ENCODE peak calls at places on chromosomes 11 and 22, in four cellular contexts. N, B, Z and G are unnamed samples.

GRCh38 chr11:127862406-127862805 is 725.0 kb downstream of the ETS1 start:
- DNase-seq in N (no peak), B (no peak), Z (no peak), G (peak; percentile 45)

GRCh38 chr11:57474017-57474750 is 13.9 kb downstream of the RTN4RL2 start:
- DNase-seq in N (no peak), B (no peak), Z (no peak), G (no peak)

GRCh38 chr11:112248216-112248615 is 12.4 kb downstream of the PLET1 start:
- DNase-seq in N (no peak), B (no peak), Z (no peak), G (peak; percentile 62)

GRCh38 chr11:86360775-86361395 is 13.8 kb upstream of the CCDC81 start:
- DNase-seq in N (no peak), B (no peak), Z (no peak), G (peak; percentile 58)

GRCh38 chr11:118126082-118126838 is 26.4 kb downstream of the SCN4B start:
- DNase-seq in N (no peak), B (no peak), Z (no peak), G (peak; percentile 52)

GRCh38 chr22:17853066-17853465 is 78.8 kb upstream of the BID start:
- DNase-seq in N (peak; percentile 49), B (no peak), Z (no peak), G (no peak)

GRCh38 chr22:17143101-17143500 is 16.0 kb downstream of the HDHD5 start:
- DNase-seq in N (no peak), B (no peak), Z (no peak), G (no peak)

GRCh38 chr22:23179381-23180294 is 671 bp upstream of the BCR start:
- DNase-seq in N (no peak), B (no peak), Z (no peak), G (peak; percentile 39)

GRCh38 chr22:40345271-40345670 is 1.0 kb upstream of the ADSL start:
- DNase-seq in N (no peak), B (no peak), Z (no peak), G (peak; percentile 66)

GRCh38 chr22:25402501-25403283 is 161.8 kb upstream of the GRK3 start:
- DNase-seq in N (peak; percentile 73), B (no peak), Z (no peak), G (peak; percentile 51)

GRCh38 chr11:122197055-122197987 is 81.3 kb upstream of the BLID start:
- DNase-seq in N (peak; percentile 20), B (peak; percentile 96), Z (peak; percentile 57), G (peak; percentile 95)

GRCh38 chr11:14065153-14065552 is 102.6 kb downstream of the SPON1 start:
- DNase-seq in N (no peak), B (no peak), Z (no peak), G (no peak)

GRCh38 chr11:86491048-86491447 is 116.4 kb downstream of the CCDC81 start:
- DNase-seq in N (no peak), B (no peak), Z (no peak), G (no peak)

GRCh38 chr22:43226368-43226979 is 39.5 kb upstream of the TTLL12 start:
- DNase-seq in N (no peak), B (no peak), Z (no peak), G (no peak)

GRCh38 chr22:32106930-32107329 is 52.2 kb downstream of the C22orf42 start:
- DNase-seq in N (no peak), B (no peak), Z (no peak), G (peak; percentile 61)

GRCh38 chr11:55457641-55458040 is 89.9 kb downstream of the OR4A15 start:
- DNase-seq in N (no peak), B (no peak), Z (no peak), G (no peak)

GRCh38 chr22:50061824-50062355 is 3.8 kb upstream of the TTLL8 start:
- DNase-seq in N (no peak), B (no peak), Z (no peak), G (no peak)

GRCh38 chr11:40168461-40168860 is 1291.0 kb downstream of the LRRC4C start:
- DNase-seq in N (no peak), B (no peak), Z (no peak), G (no peak)

GRCh38 chr11:108324587-108324986 is 101.7 kb downstream of the ATM start:
- DNase-seq in N (no peak), B (peak; percentile 31), Z (no peak), G (peak; percentile 29)

GRCh38 chr11:40716344-40717178 is 742.9 kb downstream of the LRRC4C start:
- DNase-seq in N (no peak), B (no peak), Z (no peak), G (no peak)

GRCh38 chr11:118434123-118434552 is 2.2 kb upstream of the KMT2A start:
- DNase-seq in N (no peak), B (no peak), Z (no peak), G (peak; percentile 26)

GRCh38 chr22:21726650-21727049 is 8.9 kb downstream of the YPEL1 start:
- DNase-seq in N (no peak), B (no peak), Z (no peak), G (peak; percentile 52)

GRCh38 chr11:115085461-115086220 is 407.3 kb downstream of the NXPE2 start:
- DNase-seq in N (no peak), B (no peak), Z (no peak), G (no peak)

GRCh38 chr11:135008001-135008405 is 596.0 kb upstream of the B3GAT1 start:
- DNase-seq in N (no peak), B (no peak), Z (no peak), G (no peak)

GRCh38 chr11:9615031-9615451 is 41.6 kb downstream of the WEE1 start:
- DNase-seq in N (no peak), B (no peak), Z (no peak), G (no peak)

GRCh38 chr22:36387914-36388864 is at the start of gene MYH9:
- DNase-seq in N (peak; percentile 100), B (peak; percentile 98), Z (peak; percentile 100), G (peak; percentile 100)

GRCh38 chr11:78798567-78799170 is 224.0 kb upstream of the NARS2 start:
- DNase-seq in N (peak; percentile 76), B (no peak), Z (no peak), G (peak; percentile 52)

GRCh38 chr22:39471421-39472141 is 14.8 kb downstream of the MGAT3 start:
- DNase-seq in N (peak; percentile 63), B (no peak), Z (no peak), G (peak; percentile 23)

DNA sequence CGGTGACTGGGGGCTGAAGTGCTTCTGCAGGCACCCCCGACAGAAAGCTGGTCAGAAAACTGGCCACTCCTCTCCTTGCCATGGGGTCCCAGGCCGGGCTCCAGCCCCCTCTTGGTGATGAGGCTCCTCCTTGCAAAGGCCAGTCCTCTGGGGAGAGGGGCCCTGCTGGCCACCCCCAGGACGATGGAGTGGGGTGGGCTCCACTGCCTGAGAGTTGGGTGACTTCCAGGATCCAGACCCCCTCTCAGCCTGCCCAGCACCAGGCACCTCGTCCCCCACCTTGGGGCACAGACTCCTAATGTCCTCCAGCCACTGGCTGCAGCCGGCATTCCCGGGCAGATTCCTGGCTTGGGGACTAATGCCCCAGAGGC is 441 bp upstream of the RPS6KA4 start:
- DNase-seq in N (no peak), B (no peak), Z (no peak), G (no peak)
- H3K4me3 ChIP-seq in N (peak overlapping the region; percentile 98), B (peak overlapping the region; percentile 49), Z (peak overlapping the region; percentile 95), G (peak overlapping the region; percentile 53)

DNA sequence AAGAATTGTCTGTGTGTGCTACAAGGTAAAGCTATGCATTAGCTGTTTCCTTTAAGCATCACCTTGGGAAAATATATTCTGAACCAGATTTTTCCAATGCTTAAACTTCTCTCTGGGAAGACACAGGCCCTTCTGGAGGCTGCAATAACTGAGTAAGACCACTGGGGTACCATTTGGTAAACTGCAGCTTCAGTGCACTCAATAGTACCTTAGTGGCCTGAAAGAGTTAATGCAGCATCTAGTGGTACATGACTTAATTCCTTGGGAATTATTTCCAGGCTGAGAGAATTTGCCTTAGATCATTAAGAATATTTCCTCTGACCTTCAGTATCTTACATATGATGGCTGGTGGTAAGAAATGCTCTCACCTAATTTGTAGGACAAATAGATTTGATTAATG is 727.4 kb downstream of the DLG2 start:
- DNase-seq in N (no peak), B (no peak), Z (no peak), G (no peak)
- TF ChIP-seq CTCF in N (no peak), B (peak; percentile 22), Z (no peak), G (peak; percentile 25)

GRCh38 chr11:12678092-12678491 is 3.9 kb downstream of the TEAD1 start:
- DNase-seq in N (no peak), B (no peak), Z (no peak), G (no peak)
- H3K4me3 ChIP-seq in N (no peak overlapping the region), B (peak overlapping the region; percentile 24), Z (peak overlapping the region; percentile 19), G (no peak overlapping the region)

GRCh38 chr11:1825039-1825740 is 9.6 kb upstream of the SYT8 start:
- DNase-seq in N (no peak), B (no peak), Z (no peak), G (no peak)
- TF ChIP-seq CTCF in N (peak; percentile 63), B (no peak), Z (peak; percentile 40), G (no peak)

DNA sequence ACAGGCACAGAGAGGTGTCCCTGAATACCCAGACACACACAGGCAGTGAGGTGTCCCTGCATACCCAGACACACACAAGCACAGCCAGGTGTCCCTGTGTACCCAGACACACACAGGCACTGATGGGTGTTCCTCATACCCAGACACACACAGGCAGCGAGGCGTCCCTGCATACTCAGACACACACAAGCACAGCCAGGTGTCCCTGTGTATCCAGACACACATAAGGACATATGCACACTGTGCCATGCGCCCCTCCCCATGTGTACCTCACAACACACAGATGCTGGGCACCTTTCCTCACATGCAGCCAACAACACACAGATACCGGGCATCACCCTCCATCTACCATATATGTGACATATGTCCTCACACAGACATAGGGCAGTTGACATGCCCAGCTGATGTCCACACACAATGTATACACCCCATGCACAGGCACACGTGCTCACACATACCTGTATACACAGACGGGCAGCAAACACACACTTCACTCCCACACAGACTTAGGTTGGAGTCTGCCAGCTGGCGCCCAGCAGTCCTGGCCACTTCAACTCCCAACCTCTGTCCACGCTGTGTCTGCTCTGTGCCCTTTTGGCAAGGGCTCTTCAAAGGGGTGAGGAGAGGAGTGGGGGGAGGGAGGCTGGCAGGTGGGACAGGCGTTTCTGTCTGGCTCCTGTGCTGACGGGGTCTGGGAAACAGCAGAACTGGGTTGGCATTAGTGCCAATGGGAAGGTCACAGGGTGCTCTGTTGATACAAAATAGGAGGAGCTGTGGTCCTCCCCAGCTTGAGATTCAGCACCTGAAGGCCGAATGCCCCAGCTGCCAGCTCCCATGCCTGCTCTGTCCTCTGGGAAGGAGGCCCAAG is 69.4 kb upstream of the ALX4 start:
- DNase-seq in N (no peak), B (no peak), Z (no peak), G (no peak)
- H3K4me3 ChIP-seq in N (no peak overlapping the region), B (no peak overlapping the region), Z (no peak overlapping the region), G (no peak overlapping the region)

DNA sequence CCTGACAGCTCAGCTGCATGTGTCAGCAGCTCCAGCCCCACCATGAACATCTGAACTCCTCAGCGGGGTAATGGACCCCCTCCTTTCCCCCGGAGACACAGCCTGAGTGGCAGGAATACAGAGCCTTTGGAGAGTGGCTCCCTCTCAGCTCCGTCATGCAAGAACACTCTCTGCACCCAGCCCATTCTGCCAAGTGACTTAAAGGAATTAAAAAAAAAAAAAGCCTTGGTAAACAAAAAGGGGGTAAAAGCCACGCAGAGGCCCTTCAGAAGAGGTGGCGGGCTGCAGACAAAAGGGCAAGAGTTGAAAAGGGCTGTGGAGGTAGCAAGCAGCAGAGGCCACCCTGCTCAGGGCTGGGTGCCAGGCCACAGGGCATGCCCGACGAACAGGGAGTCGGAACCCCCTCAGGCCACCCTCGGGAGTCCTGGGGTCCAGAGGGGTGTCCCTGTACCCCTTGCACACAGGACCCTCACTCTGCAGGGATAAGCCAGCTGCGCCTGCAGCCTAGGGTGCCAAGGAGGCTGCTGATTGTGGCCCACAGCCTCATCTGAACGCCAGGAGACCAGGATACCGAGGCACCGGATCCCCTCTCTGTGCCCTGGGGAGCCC is 62.4 kb downstream of the MACROD1 start:
- DNase-seq in N (no peak), B (no peak), Z (no peak), G (no peak)
- TF ChIP-seq CTCF in N (no peak), B (no peak), Z (no peak), G (no peak)

GRCh38 chr11:64088159-64089026 is 52.7 kb downstream of the FLRT1 start:
- DNase-seq in N (no peak), B (no peak), Z (no peak), G (peak; percentile 29)
- H3K4me3 ChIP-seq in N (no peak overlapping the region), B (no peak overlapping the region), Z (no peak overlapping the region), G (no peak overlapping the region)